ENCODE peak calls at places on chromosomes 4 and X, in four cellular contexts. L, S, O and B are unnamed samples.

GRCh38 chrX:103330601-103331397 is 760 bp downstream of the TCEAL7 start:
- DNase-seq in S (peak; percentile 64), L (no peak), O (no peak), B (no peak)

GRCh38 chr4:87032884-87033533 is 98.2 kb downstream of the AFF1 start:
- DNase-seq in L (peak; percentile 60), S (no peak), O (no peak), B (no peak)

GRCh38 chr4:180100433-180101344 is 2142.5 kb upstream of the TENM3 start:
- DNase-seq in L (no peak), S (no peak), O (no peak), B (no peak)

GRCh38 chrX:55714111-55714510 is 3.4 kb upstream of the RRAGB start:
- DNase-seq in S (no peak), L (no peak), O (no peak), B (no peak)

GRCh38 chr4:31557444-31557843 is 837.3 kb downstream of the PCDH7 start:
- DNase-seq in L (no peak), S (no peak), O (no peak), B (no peak)

GRCh38 chr4:24771241-24771640 is 24.1 kb upstream of the SOD3 start:
- DNase-seq in S (no peak), O (no peak), L (no peak), B (no peak)

GRCh38 chr4:73434311-73434710 is 1.7 kb upstream of the AFP start:
- DNase-seq in S (peak; percentile 65), L (no peak), O (peak; percentile 6), B (no peak)

GRCh38 chr4:47577779-47578553 is 92.9 kb downstream of the ATP10D start:
- DNase-seq in S (no peak), O (no peak), L (peak; percentile 85), B (no peak)

GRCh38 chr4:105002278-105002677 is 144.4 kb upstream of the TET2 start:
- DNase-seq in S (peak; percentile 27), L (no peak), O (no peak), B (no peak)

GRCh38 chr4:55157559-55158277 is 32.3 kb upstream of the KDR start:
- DNase-seq in S (peak; percentile 69), L (no peak), O (no peak), B (no peak)

GRCh38 chr4:124178449-124179021 is 534.0 kb downstream of the ANKRD50 start:
- DNase-seq in L (peak; percentile 32), O (no peak), S (no peak), B (no peak)

GRCh38 chr4:175562111-175562510 is 250.0 kb downstream of the GPM6A start:
- DNase-seq in O (no peak), S (no peak), L (no peak), B (no peak)

GRCh38 chr4:153710681-153711080 is 26.6 kb downstream of the TLR2 start:
- DNase-seq in S (no peak), L (no peak), O (no peak), B (no peak)

GRCh38 chr4:69832326-69833030 is 27.5 kb downstream of the SULT1E1 start:
- DNase-seq in O (no peak), L (no peak), S (no peak), B (peak; percentile 23)

GRCh38 chr4:108272046-108272445 is 103.3 kb upstream of the LEF1 start:
- DNase-seq in O (no peak), L (no peak), S (no peak), B (no peak)

GRCh38 chr4:77493120-77493767 is 112.4 kb upstream of the CXCL13 start:
- DNase-seq in L (no peak), O (peak; percentile 25), S (no peak), B (peak; percentile 27)

GRCh38 chr4:179344861-179345260 is 1902.6 kb upstream of the AGA start:
- DNase-seq in L (no peak), O (no peak), S (no peak), B (no peak)

GRCh38 chrX:150270622-150271021 is 92.5 kb upstream of the MAMLD1 start:
- DNase-seq in O (no peak), S (no peak), L (no peak), B (no peak)

DNA sequence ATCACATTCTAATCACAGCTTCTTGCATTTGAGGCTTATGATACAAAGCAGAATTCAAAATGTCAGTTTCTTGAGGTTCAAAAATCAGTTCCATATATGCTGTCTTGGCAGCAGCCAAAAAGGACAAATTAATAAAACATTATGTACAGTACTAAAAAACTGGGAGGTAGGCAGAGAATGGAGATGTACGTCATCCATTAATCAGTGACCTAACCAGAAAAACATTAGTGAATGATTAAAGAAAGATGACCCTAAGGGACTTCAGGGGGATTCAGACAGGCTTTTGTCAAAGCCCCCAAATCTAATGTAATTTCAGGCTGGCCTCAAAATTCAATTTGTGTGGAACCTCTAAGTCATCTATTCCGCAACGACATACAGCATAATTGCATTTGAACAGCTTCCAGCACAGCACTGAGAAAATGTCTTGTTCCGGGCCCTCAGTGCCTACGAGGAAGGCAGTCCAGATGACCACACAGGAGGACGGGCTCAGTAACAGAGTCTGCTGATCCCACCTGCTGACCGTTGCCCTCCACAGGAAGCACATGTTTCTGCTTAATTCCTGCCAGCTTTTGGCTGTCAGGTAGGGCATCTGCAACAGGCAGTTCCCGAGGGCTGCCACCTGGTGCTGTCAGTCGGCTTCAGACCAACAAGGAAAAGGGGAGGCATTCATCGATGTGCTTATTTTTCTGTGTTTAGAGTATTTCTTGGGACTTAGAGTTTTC is 83.8 kb upstream of the HHIP start:
- DNase-seq in S (peak; percentile 59), L (no peak), O (no peak), B (no peak)
- TF ChIP-seq CTCF in S (peak; percentile 36), L (no peak), O (no peak), B (no peak)

GRCh38 chr4:151652841-151653547 is 107.8 kb downstream of the GATB start:
- DNase-seq in O (no peak), S (no peak), L (no peak), B (no peak)
- TF ChIP-seq CTCF in O (no peak), S (no peak), L (no peak), B (no peak)

GRCh38 chr4:41061482-41062185 is 152.7 kb downstream of the APBB2 start:
- DNase-seq in L (no peak), S (no peak), O (no peak), B (no peak)

GRCh38 chr4:41058426-41058825 is 155.9 kb downstream of the APBB2 start:
- DNase-seq in S (no peak), O (no peak), L (peak; percentile 40), B (no peak)

GRCh38 chr4:41057456-41057855 is 156.9 kb downstream of the APBB2 start:
- DNase-seq in O (no peak), L (peak; percentile 28), S (no peak), B (no peak)

GRCh38 chr4:41064953-41065352 is 149.4 kb downstream of the APBB2 start:
- DNase-seq in O (no peak), L (no peak), S (no peak), B (no peak)

GRCh38 chr4:41060352-41061318 is 153.7 kb downstream of the APBB2 start:
- DNase-seq in O (no peak), L (no peak), S (no peak), B (no peak)
- TF ChIP-seq CTCF in O (no peak), L (peak; percentile 37), S (no peak), B (no peak)

DNA sequence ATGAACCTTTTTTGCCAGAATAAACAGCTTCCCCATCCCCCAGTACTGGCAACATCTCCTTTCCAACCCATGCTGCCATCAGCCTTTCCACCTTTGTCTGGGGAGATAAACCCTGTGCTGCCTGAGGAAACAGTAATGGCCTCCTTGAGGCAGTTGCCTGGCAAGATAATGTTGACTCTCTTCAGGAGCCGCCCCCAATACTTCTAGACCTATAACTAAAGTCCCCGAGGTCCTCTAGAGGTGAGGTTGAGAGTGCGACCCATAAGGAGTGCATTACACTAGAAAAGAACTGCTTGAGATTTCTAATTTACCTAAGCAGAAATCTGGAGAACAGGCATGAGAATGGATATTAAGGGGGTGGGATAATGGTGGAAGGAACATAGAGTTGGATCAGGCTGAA is 963.2 kb upstream of the PCDH7 start:
- DNase-seq in O (no peak), S (peak; percentile 43), L (no peak), B (no peak)
- TF ChIP-seq CTCF in O (no peak), S (peak; percentile 46), L (no peak), B (no peak)

DNA sequence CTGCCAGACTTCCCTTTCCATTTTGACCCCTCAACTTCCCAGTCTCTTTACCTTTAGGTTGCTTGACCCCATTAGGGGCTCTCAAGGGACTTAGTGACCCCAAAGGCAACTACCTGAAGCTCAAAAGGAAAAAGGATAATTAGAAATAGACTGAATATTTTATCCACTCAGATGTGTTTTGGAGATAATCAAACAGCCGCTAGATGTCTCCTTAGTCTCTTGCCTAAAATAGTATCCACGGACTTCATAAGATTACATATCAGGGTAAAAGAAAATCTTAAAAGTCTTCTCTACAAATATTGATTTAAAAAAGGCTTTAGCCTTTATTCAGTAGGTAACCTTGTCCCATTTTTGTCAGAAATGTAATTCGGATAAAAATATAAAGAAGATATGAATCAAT is 21.0 kb upstream of the RHOXF2 start:
- DNase-seq in L (no peak), S (no peak), O (no peak), B (no peak)
- TF ChIP-seq CTCF in L (no peak), S (no peak), O (no peak), B (no peak)

DNA sequence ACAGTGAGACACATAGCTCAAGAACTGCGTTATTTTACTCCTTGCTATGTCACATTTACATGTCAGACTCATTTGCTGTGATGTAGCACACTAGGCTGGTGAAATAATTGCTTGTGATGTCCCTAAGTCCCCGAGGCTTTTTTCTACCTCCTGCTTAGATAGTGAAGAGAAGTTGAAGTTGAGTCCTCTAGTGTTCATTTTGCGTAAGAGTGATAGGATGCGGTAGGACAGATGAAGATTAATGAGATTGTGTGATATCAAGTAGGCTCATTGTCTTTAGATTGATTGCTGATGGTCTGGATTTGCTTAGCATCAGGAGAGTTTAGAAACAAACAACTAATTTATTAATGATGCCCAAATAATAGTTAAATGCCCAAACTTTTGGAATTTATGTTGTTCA is 173.6 kb upstream of the NUDT6 start:
- DNase-seq in L (peak; percentile 14), S (peak; percentile 84), O (no peak), B (no peak)
- TF ChIP-seq CTCF in L (peak; percentile 54), S (peak; percentile 87), O (no peak), B (no peak)